ENCODE peak calls at places on chromosome 20, in five cellular contexts. B is cardiac fibroblast, K is SK-N-DZ, M is T-helper 17 cell, L is RKO. W is an unnamed sample.

GRCh38 chr20:31652917-31653385 is 15.2 kb downstream of the COX4I2 start:
- DNase-seq in B (peak), K (no peak), M (no peak), L (no peak), W (no peak)

GRCh38 chr20:642398-643174 is 10.4 kb downstream of the SRXN1 start:
- DNase-seq in L (no peak), B (no peak), M (no peak), K (peak), W (no peak)

GRCh38 chr20:768426-768978 is at the start of gene SLC52A3:
- DNase-seq in L (peak), K (no peak), B (no peak), M (no peak), W (no peak)

GRCh38 chr20:63736893-63737689 is 627 bp downstream of the LIME1 start:
- DNase-seq in M (no peak), K (peak), L (no peak), B (no peak), W (no peak)

GRCh38 chr20:62679978-62680589 is 28.6 kb upstream of the NTSR1 start:
- DNase-seq in K (no peak), B (no peak), L (no peak), M (no peak), W (no peak)

GRCh38 chr20:63574829-63575720 is 1.0 kb upstream of the HELZ2 start:
- DNase-seq in M (no peak), L (no peak), K (peak), B (peak), W (no peak)

GRCh38 chr20:51503376-51503775 is 39.1 kb downstream of the NFATC2 start:
- DNase-seq in M (no peak), L (no peak), K (no peak), B (no peak), W (no peak)

GRCh38 chr20:29409833-29410804 is 1847.3 kb upstream of the DEFB115 start:
- DNase-seq in K (no peak), B (no peak), L (no peak), M (no peak), W (no peak)

GRCh38 chr20:36624068-36624813 is 18.7 kb downstream of the RAB5IF start:
- DNase-seq in L (no peak), M (no peak), B (peak), K (peak), W (no peak)

GRCh38 chr20:34015401-34016335 is 22.0 kb downstream of the RALY start:
- DNase-seq in K (no peak), L (no peak), B (no peak), M (no peak), W (no peak)

GRCh38 chr20:46022411-46023147 is 6.4 kb upstream of the SLC12A5 start:
- DNase-seq in K (peak), B (peak), L (no peak), M (peak), W (no peak)

GRCh38 chr20:31808481-31808880 is 10.7 kb upstream of the MYLK2 start:
- DNase-seq in B (no peak), M (no peak), K (no peak), L (no peak), W (no peak)

GRCh38 chr20:38181207-38181693 is 16.2 kb upstream of the TGM2 start:
- DNase-seq in K (no peak), B (no peak), L (no peak), M (no peak), W (no peak)

GRCh38 chr20:20457392-20458126 is 89.7 kb downstream of the INSM1 start:
- DNase-seq in B (peak), M (no peak), L (peak), K (no peak), W (no peak)

GRCh38 chr20:47558295-47558694 is 56.6 kb downstream of the NCOA3 start:
- DNase-seq in L (no peak), M (no peak), K (no peak), B (no peak), W (no peak)

GRCh38 chr20:35575958-35576357 is 34.1 kb downstream of the ERGIC3 start:
- DNase-seq in B (no peak), M (no peak), L (no peak), K (no peak), W (no peak)

GRCh38 chr20:37989601-37990001 is 43.7 kb downstream of the TTI1 start:
- DNase-seq in M (no peak), L (no peak), B (no peak), K (no peak), W (no peak)

GRCh38 chr20:63095718-63096654 is 89.2 kb upstream of the BHLHE23 start:
- DNase-seq in L (no peak), B (no peak), M (peak), K (no peak), W (no peak)

GRCh38 chr20:60304026-60304590 is 345.9 kb downstream of the CDH26 start:
- DNase-seq in M (no peak), K (no peak), B (no peak), L (no peak), W (no peak)

GRCh38 chr20:53852025-53852424 is 218.4 kb downstream of the BCAS1 start:
- DNase-seq in L (no peak), M (no peak), B (no peak), K (no peak), W (no peak)

GRCh38 chr20:59018817-59019216 is 412 bp upstream of the TUBB1 start:
- DNase-seq in L (no peak), K (no peak), M (no peak), B (no peak), W (no peak)

GRCh38 chr20:62198931-62199330 is 16.1 kb downstream of the MTG2 start:
- DNase-seq in M (no peak), K (no peak), B (no peak), L (no peak), W (no peak)

GRCh38 chr20:12262747-12263146 is 345.1 kb downstream of the BTBD3 start:
- DNase-seq in M (no peak), K (no peak), B (no peak), L (no peak), W (no peak)

GRCh38 chr20:32743237-32744112 is at the start of gene COMMD7:
- DNase-seq in B (peak), K (peak), L (peak), M (peak), W (peak)

GRCh38 chr20:31859266-31859997 is 10.9 kb downstream of the DUSP15 start:
- DNase-seq in K (no peak), B (no peak), L (no peak), M (no peak), W (no peak)

GRCh38 chr20:31685853-31686641 is 36.6 kb downstream of the BCL2L1 start:
- DNase-seq in K (no peak), L (no peak), M (no peak), B (no peak), W (no peak)

GRCh38 chr20:46011631-46012482 is 3.1 kb downstream of the MMP9 start:
- DNase-seq in K (peak), B (peak), L (peak), M (no peak), W (no peak)

GRCh38 chr20:31869942-31870702 is at the start of the genes DUSP15 and TTLL9:
- DNase-seq in L (no peak), M (no peak), K (no peak), B (no peak), W (peak)

GRCh38 chr20:50222568-50223320 is 32.1 kb downstream of the CEBPB start:
- DNase-seq in B (no peak), M (no peak), K (no peak), L (no peak), W (no peak)